ENCODE peak calls at places on chromosomes 4 and X, in six cellular contexts. Z is HCT116, E is upper lobe of left lung, U is HepG2, V is K562, T is GM12878. L is an unnamed sample.

GRCh38 chr4:15373363-15373762 is 54.5 kb upstream of the C1QTNF7 start:
- ATAC-seq in Z (no peak), U (no peak), T (no peak), E (no peak), V (no peak), L (no peak)

GRCh38 chr4:16140520-16141249 is 56.9 kb upstream of the PROM1 start:
- ATAC-seq in U (peak), Z (peak), V (no peak), E (peak), T (no peak), L (no peak)

GRCh38 chr4:168832746-168833575 is 177.1 kb downstream of the CBR4 start:
- ATAC-seq in V (no peak), U (peak), E (peak), Z (peak), T (peak), L (peak)

GRCh38 chr4:83625807-83626206 is 89.9 kb downstream of the GPAT3 start:
- ATAC-seq in V (no peak), T (no peak), U (no peak), Z (no peak), E (no peak), L (no peak)

GRCh38 chrX:48467331-48467761 is 2.7 kb downstream of the SLC38A5 start:
- ATAC-seq in Z (no peak), V (peak), E (no peak), T (peak), U (no peak), L (no peak)

GRCh38 chrX:3648084-3648483 is 65.4 kb downstream of the PRKX start:
- ATAC-seq in T (no peak), Z (no peak), V (no peak), U (no peak), E (no peak), L (no peak)

GRCh38 chr4:151888367-151888866 is 127.6 kb upstream of the GATB start:
- ATAC-seq in T (peak), Z (no peak), U (no peak), E (no peak), V (no peak), L (no peak)

GRCh38 chrX:107454302-107454701 is 4.8 kb downstream of the FRMPD3 start:
- ATAC-seq in E (no peak), T (peak), Z (peak), V (no peak), U (no peak), L (no peak)

GRCh38 chr4:36551697-36552214 is 270.3 kb downstream of the DTHD1 start:
- ATAC-seq in U (no peak), T (peak), V (no peak), Z (peak), E (no peak), L (no peak)

GRCh38 chr4:94927696-94928095 is 169.9 kb downstream of the BMPR1B start:
- ATAC-seq in Z (no peak), U (no peak), E (no peak), T (no peak), V (no peak), L (no peak)

GRCh38 chr4:150746156-150746555 is 164.2 kb downstream of the MAB21L2 start:
- ATAC-seq in V (no peak), U (no peak), T (no peak), Z (no peak), E (no peak), L (no peak)

GRCh38 chr4:41448935-41449334 is 89.0 kb upstream of the LIMCH1 start:
- ATAC-seq in Z (no peak), V (no peak), E (peak), U (peak), T (no peak), L (no peak)

GRCh38 chr4:62550106-62550505 is 1350.0 kb downstream of the ADGRL3 start:
- ATAC-seq in T (no peak), Z (no peak), U (no peak), E (no peak), V (no peak), L (no peak)

GRCh38 chr4:7337196-7338058 is 97.3 kb downstream of the PSAPL1 start:
- ATAC-seq in V (no peak), T (no peak), Z (no peak), U (no peak), E (no peak), L (no peak)

GRCh38 chr4:150242820-150243458 is 164.7 kb downstream of the DCLK2 start:
- ATAC-seq in E (peak), V (peak), Z (peak), U (peak), T (peak), L (no peak)

GRCh38 chrX:79231662-79232061 is 87.2 kb downstream of the GPR174 start:
- ATAC-seq in T (no peak), V (no peak), Z (no peak), U (no peak), E (no peak), L (no peak)

GRCh38 chrX:117636826-117637225 is 479.8 kb downstream of the KLHL13 start:
- ATAC-seq in Z (no peak), E (no peak), V (no peak), T (no peak), U (no peak), L (no peak)

GRCh38 chr4:124722069-124722468 is 9.5 kb upstream of the ANKRD50 start:
- ATAC-seq in V (no peak), T (no peak), U (no peak), Z (no peak), E (no peak), L (no peak)

GRCh38 chrX:63581906-63582305 is 203.1 kb downstream of the ARHGEF9 start:
- ATAC-seq in T (no peak), U (no peak), V (no peak), Z (no peak), E (no peak), L (no peak)

DNA sequence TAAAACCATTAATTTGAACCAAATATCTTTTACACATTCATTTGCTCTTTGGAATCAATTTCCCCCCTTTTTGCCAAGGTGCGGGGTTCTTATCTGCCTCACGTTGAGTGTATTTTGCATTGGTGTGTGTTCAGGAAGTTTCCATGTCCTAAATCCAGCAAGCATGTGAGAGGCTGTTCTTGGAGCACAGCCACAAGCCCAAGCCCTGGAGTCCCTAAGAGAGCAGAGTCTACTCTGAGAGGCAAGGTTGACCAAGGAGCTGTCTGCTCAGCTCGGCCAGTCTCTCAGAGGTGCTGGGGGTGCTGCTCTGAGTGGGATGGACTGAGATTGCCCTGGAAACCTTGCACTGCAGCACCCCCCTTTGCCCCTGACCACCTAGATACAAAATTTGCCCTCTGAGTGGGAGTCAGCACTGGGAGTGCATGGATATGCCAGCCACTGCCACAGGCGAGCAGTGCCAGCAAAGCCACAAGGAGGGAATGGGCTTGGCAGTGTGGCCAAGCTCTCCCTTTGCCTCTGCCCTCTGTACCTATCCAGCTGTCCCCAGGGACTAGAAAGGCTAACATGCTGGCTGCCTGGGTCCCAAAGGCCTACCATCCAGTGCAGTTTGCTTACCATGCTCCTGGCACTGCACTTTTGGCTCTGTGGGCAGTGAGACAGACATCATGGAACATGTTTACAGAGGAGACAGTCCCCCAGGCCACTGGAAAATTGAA is 20.5 kb upstream of the FAM193A start:
- ATAC-seq in Z (no peak), E (no peak), T (no peak), U (peak), V (peak), L (peak)
- TF ChIP-seq POLR2A in Z (no peak), E (no peak), T (peak), U (no peak), V (no peak), L (no peak)

GRCh38 chrX:11386812-11387211 is 93.6 kb downstream of the AMELX start:
- ATAC-seq in E (no peak), T (no peak), Z (no peak), V (peak), U (no peak), L (no peak)

GRCh38 chrX:11380187-11380586 is 87.0 kb downstream of the AMELX start:
- ATAC-seq in Z (no peak), U (no peak), E (no peak), T (no peak), V (no peak), L (peak)

GRCh38 chrX:11381464-11381863 is 88.3 kb downstream of the AMELX start:
- ATAC-seq in U (peak), T (peak), Z (peak), V (peak), E (no peak), L (peak)

GRCh38 chrX:11386001-11386523 is 92.8 kb downstream of the AMELX start:
- ATAC-seq in E (no peak), U (no peak), Z (no peak), V (peak), T (peak), L (peak)

DNA sequence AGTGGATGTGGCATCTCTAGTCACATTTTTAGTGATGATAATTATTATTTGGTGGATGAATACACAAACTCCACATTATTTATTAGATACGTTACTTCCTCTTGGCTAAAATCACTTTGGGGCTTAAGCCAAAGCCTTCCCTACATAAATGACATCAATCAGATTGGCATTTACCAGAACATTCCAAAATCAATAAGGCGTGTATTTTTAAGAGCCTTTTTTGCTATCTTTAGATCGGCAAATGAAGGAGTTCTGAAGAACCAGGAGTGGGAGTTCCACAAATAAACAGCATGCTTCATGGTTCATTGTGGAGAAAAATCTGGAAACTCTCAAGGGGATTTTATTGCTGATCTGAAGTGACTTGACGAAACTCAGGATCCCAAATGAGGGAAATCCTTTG is 89.7 kb downstream of the AMELX start:
- ATAC-seq in U (no peak), V (no peak), T (no peak), Z (no peak), E (no peak), L (no peak)
- TF ChIP-seq POLR2AphosphoS5 in U (no peak), V (no peak), T (no peak), Z (no peak), E (no peak), L (no peak)

DNA sequence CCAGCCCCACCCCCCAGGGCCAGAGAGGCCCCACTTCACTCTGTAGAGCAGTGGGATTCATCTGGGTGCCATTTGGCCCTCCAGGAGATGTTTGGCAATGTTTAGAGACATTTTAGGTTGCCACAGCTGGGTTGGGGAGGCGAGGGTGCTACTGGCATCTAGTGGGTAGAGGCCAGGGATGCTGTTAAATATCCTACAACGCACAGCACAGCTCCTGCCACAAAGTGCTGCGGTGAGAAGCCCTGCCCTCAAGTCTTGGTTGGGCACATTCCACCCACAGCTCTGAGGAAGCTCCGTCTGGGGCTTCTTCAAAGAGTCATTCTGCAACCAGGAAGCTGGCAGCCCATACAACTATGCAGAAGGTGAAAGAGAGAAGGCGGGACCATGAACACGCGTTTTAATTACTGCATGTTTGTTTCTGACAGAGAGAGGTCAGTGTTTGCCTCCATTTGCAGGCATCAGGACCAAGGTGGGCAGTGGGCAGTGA is 48.1 kb upstream of the FAM9C start:
- ATAC-seq in E (peak), Z (no peak), U (no peak), T (peak), V (peak), L (no peak)
- TF ChIP-seq POLR2A in E (no peak), Z (no peak), U (no peak), T (peak), V (no peak), L (no peak)

DNA sequence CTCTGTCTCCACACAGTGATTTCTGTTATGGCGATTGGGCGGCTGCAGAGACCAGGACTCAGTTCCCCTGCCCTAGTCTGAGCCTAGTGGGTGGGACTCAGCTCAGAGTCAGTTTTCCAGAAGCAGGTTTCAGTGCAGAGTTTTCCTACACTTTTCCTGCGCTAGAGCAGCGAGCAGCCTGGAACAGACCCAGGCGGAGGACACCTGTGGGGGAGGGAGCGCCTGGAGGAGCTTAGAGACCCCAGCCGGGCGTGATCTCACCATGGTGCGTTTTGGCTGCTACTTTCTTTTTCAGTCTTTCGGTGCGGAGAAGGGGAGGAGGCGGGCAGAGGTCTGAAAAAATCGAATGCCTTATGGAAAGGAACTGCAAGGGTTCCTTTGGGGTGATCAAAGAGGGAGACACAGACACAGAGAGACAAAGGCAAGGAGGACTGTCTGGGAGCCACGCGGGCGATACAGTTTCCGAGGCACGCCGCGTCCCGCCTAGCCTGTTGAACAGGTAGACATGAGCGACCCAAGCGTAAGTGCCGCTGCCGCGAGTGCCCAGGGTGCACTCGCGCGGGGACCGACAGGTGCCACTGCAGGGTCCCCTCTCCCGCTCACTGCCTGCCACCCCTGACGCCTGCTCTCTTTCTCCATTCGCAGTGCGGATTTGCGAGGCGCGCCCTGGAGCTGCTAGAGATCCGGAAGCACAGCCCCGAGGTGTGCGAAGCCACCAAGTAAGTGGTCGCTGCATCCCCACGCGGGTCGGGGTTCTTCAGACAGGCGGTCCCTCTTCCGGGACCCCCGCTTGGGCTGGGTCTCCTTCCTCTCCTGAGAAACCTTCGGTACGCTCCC is at the start of gene GUCY1A1:
- ATAC-seq in T (peak), E (peak), Z (no peak), V (no peak), U (peak), L (peak)
- TF ChIP-seq POLR2AphosphoS5 in T (no peak), E (peak), Z (no peak), V (no peak), U (no peak), L (peak)

L was measured in gastroesophageal sphincter.